ENCODE peak calls at places on chromosome 15, in seven cellular contexts. One of them, this sample, is unnamed.

GRCh38 chr15:80173022-80173759 is 20.4 kb downstream of the FAH start:
- DNase-seq in stimulated activated CD4-positive, alpha-beta T cell treated with anti-CD3 and anti-CD28 coated beads, Interleukin-1b, Interleukin-23, amount 100 ng/mL, for 24 hours: peak
- DNase-seq in HTR-8/SVneo: peak
- DNase-seq in stimulated activated CD8-positive, alpha-beta memory T cell treated with anti-CD3 and anti-CD28 coated beads, Interleukin-4, amount 100 ng/mL, for 4 hours: peak
- DNase-seq in anterior cingulate cortex: peak
- DNase-seq in left cardiac atrium: peak
- DNase-seq in iris pigment epithelial cell: peak
- DNase-seq in this sample: peak

GRCh38 chr15:30043211-30043655 is 39.5 kb upstream of the GOLGA8J start:
- DNase-seq in stimulated activated CD4-positive, alpha-beta T cell treated with anti-CD3 and anti-CD28 coated beads, Interleukin-1b, Interleukin-23, amount 100 ng/mL, for 24 hours: no peak
- DNase-seq in HTR-8/SVneo: peak
- DNase-seq in stimulated activated CD8-positive, alpha-beta memory T cell treated with anti-CD3 and anti-CD28 coated beads, Interleukin-4, amount 100 ng/mL, for 4 hours: no peak
- DNase-seq in anterior cingulate cortex: no peak
- DNase-seq in left cardiac atrium: no peak
- DNase-seq in iris pigment epithelial cell: peak
- DNase-seq in this sample: peak

GRCh38 chr15:65532738-65533051 is 2.4 kb downstream of the HACD3 start:
- DNase-seq in stimulated activated CD4-positive, alpha-beta T cell treated with anti-CD3 and anti-CD28 coated beads, Interleukin-1b, Interleukin-23, amount 100 ng/mL, for 24 hours: no peak
- DNase-seq in HTR-8/SVneo: no peak
- DNase-seq in stimulated activated CD8-positive, alpha-beta memory T cell treated with anti-CD3 and anti-CD28 coated beads, Interleukin-4, amount 100 ng/mL, for 4 hours: no peak
- DNase-seq in anterior cingulate cortex: no peak
- DNase-seq in left cardiac atrium: no peak
- DNase-seq in iris pigment epithelial cell: peak
- DNase-seq in this sample: no peak

GRCh38 chr15:39896837-39897236 is 23.2 kb downstream of the GPR176 start:
- DNase-seq in stimulated activated CD4-positive, alpha-beta T cell treated with anti-CD3 and anti-CD28 coated beads, Interleukin-1b, Interleukin-23, amount 100 ng/mL, for 24 hours: no peak
- DNase-seq in HTR-8/SVneo: no peak
- DNase-seq in stimulated activated CD8-positive, alpha-beta memory T cell treated with anti-CD3 and anti-CD28 coated beads, Interleukin-4, amount 100 ng/mL, for 4 hours: no peak
- DNase-seq in anterior cingulate cortex: no peak
- DNase-seq in left cardiac atrium: no peak
- DNase-seq in iris pigment epithelial cell: peak
- DNase-seq in this sample: no peak

GRCh38 chr15:74182131-74182530 is 8.6 kb downstream of the ISLR start:
- DNase-seq in stimulated activated CD4-positive, alpha-beta T cell treated with anti-CD3 and anti-CD28 coated beads, Interleukin-1b, Interleukin-23, amount 100 ng/mL, for 24 hours: no peak
- DNase-seq in HTR-8/SVneo: no peak
- DNase-seq in stimulated activated CD8-positive, alpha-beta memory T cell treated with anti-CD3 and anti-CD28 coated beads, Interleukin-4, amount 100 ng/mL, for 4 hours: no peak
- DNase-seq in anterior cingulate cortex: no peak
- DNase-seq in left cardiac atrium: no peak
- DNase-seq in iris pigment epithelial cell: no peak
- DNase-seq in this sample: no peak

GRCh38 chr15:89803941-89804800 is 10.5 kb downstream of the ANPEP start:
- DNase-seq in stimulated activated CD4-positive, alpha-beta T cell treated with anti-CD3 and anti-CD28 coated beads, Interleukin-1b, Interleukin-23, amount 100 ng/mL, for 24 hours: no peak
- DNase-seq in HTR-8/SVneo: no peak
- DNase-seq in stimulated activated CD8-positive, alpha-beta memory T cell treated with anti-CD3 and anti-CD28 coated beads, Interleukin-4, amount 100 ng/mL, for 4 hours: no peak
- DNase-seq in anterior cingulate cortex: no peak
- DNase-seq in left cardiac atrium: no peak
- DNase-seq in iris pigment epithelial cell: no peak
- DNase-seq in this sample: no peak

GRCh38 chr15:40279437-40280141 is 3.3 kb downstream of the ANKRD63 start:
- DNase-seq in stimulated activated CD4-positive, alpha-beta T cell treated with anti-CD3 and anti-CD28 coated beads, Interleukin-1b, Interleukin-23, amount 100 ng/mL, for 24 hours: peak
- DNase-seq in HTR-8/SVneo: peak
- DNase-seq in stimulated activated CD8-positive, alpha-beta memory T cell treated with anti-CD3 and anti-CD28 coated beads, Interleukin-4, amount 100 ng/mL, for 4 hours: peak
- DNase-seq in anterior cingulate cortex: peak
- DNase-seq in left cardiac atrium: peak
- DNase-seq in iris pigment epithelial cell: no peak
- DNase-seq in this sample: peak

GRCh38 chr15:66097151-66098018 is 156.2 kb downstream of the MEGF11 start:
- DNase-seq in stimulated activated CD4-positive, alpha-beta T cell treated with anti-CD3 and anti-CD28 coated beads, Interleukin-1b, Interleukin-23, amount 100 ng/mL, for 24 hours: no peak
- DNase-seq in HTR-8/SVneo: no peak
- DNase-seq in stimulated activated CD8-positive, alpha-beta memory T cell treated with anti-CD3 and anti-CD28 coated beads, Interleukin-4, amount 100 ng/mL, for 4 hours: no peak
- DNase-seq in anterior cingulate cortex: no peak
- DNase-seq in left cardiac atrium: no peak
- DNase-seq in iris pigment epithelial cell: no peak
- DNase-seq in this sample: no peak

GRCh38 chr15:93037341-93038063 is 51.5 kb downstream of the RGMA start:
- DNase-seq in stimulated activated CD4-positive, alpha-beta T cell treated with anti-CD3 and anti-CD28 coated beads, Interleukin-1b, Interleukin-23, amount 100 ng/mL, for 24 hours: no peak
- DNase-seq in HTR-8/SVneo: no peak
- DNase-seq in stimulated activated CD8-positive, alpha-beta memory T cell treated with anti-CD3 and anti-CD28 coated beads, Interleukin-4, amount 100 ng/mL, for 4 hours: no peak
- DNase-seq in anterior cingulate cortex: peak
- DNase-seq in left cardiac atrium: peak
- DNase-seq in iris pigment epithelial cell: no peak
- DNase-seq in this sample: no peak

GRCh38 chr15:36472672-36473071 is 106.8 kb upstream of the CDIN1 start:
- DNase-seq in stimulated activated CD4-positive, alpha-beta T cell treated with anti-CD3 and anti-CD28 coated beads, Interleukin-1b, Interleukin-23, amount 100 ng/mL, for 24 hours: no peak
- DNase-seq in HTR-8/SVneo: no peak
- DNase-seq in stimulated activated CD8-positive, alpha-beta memory T cell treated with anti-CD3 and anti-CD28 coated beads, Interleukin-4, amount 100 ng/mL, for 4 hours: no peak
- DNase-seq in anterior cingulate cortex: no peak
- DNase-seq in left cardiac atrium: no peak
- DNase-seq in iris pigment epithelial cell: no peak
- DNase-seq in this sample: no peak

GRCh38 chr15:50907866-50908208 is 646 bp upstream of the AP4E1 start:
- DNase-seq in stimulated activated CD4-positive, alpha-beta T cell treated with anti-CD3 and anti-CD28 coated beads, Interleukin-1b, Interleukin-23, amount 100 ng/mL, for 24 hours: no peak
- DNase-seq in HTR-8/SVneo: no peak
- DNase-seq in stimulated activated CD8-positive, alpha-beta memory T cell treated with anti-CD3 and anti-CD28 coated beads, Interleukin-4, amount 100 ng/mL, for 4 hours: peak
- DNase-seq in anterior cingulate cortex: peak
- DNase-seq in left cardiac atrium: no peak
- DNase-seq in iris pigment epithelial cell: peak
- DNase-seq in this sample: peak

GRCh38 chr15:80444680-80445251 is 40.6 kb downstream of the ARNT2 start:
- DNase-seq in stimulated activated CD4-positive, alpha-beta T cell treated with anti-CD3 and anti-CD28 coated beads, Interleukin-1b, Interleukin-23, amount 100 ng/mL, for 24 hours: no peak
- DNase-seq in HTR-8/SVneo: no peak
- DNase-seq in stimulated activated CD8-positive, alpha-beta memory T cell treated with anti-CD3 and anti-CD28 coated beads, Interleukin-4, amount 100 ng/mL, for 4 hours: no peak
- DNase-seq in anterior cingulate cortex: no peak
- DNase-seq in left cardiac atrium: no peak
- DNase-seq in iris pigment epithelial cell: no peak
- DNase-seq in this sample: no peak

This sample was measured in dermis microvascular lymphatic vessel endothelial cell.